ENCODE peak calls at places on chromosomes 13 and 19, in nine cellular contexts. P is activated CD4-positive, alpha-beta T cell treated with anti-CD3 and anti-CD28 coated beads, Interleukin-2, amount 10 ng/mL, durations not matched to agents 7 days and 5 days; I is activated gamma-delta T cell treated with anti-CD3 and anti-CD28 coated beads, Interleukin-2, amount 50 U/mL, for 16 hours; L is activated naive CD8-positive, alpha-beta T cell treated with anti-CD3 and anti-CD28 coated beads, Interleukin-2, amount 50 U/mL, for 24 hours; Q is bronchial epithelial cell; J is epithelial cell of esophagus; N is endothelial cell; X is RPMI7951; K is kidney epithelial cell. V is an unnamed sample.

GRCh38 chr19:17775991-17776803 is 18.7 kb upstream of the B3GNT3 start:
- DNase-seq in P (no peak), I (no peak), L (peak; percentile 47), Q (no peak), J (no peak), N (no peak), X (peak; percentile 36), K (no peak), V (no peak)

GRCh38 chr13:47397739-47398138 is 500.9 kb upstream of the HTR2A start:
- DNase-seq in P (no peak), I (no peak), L (no peak), Q (peak; percentile 44), J (peak; percentile 36), N (no peak), X (peak; percentile 68), K (no peak), V (no peak)

GRCh38 chr19:4415352-4415751 is 12.9 kb downstream of the CHAF1A start:
- DNase-seq in P (no peak), I (no peak), L (no peak), Q (no peak), J (no peak), N (no peak), X (no peak), K (no peak), V (no peak)

GRCh38 chr19:16764793-16765433 is 45.3 kb downstream of the NWD1 start:
- DNase-seq in P (no peak), I (no peak), L (no peak), Q (peak; percentile 97), J (peak; percentile 95), N (no peak), X (no peak), K (no peak), V (no peak)

GRCh38 chr19:14091885-14092462 is 1.4 kb upstream of the SAMD1 start:
- DNase-seq in P (peak; percentile 65), I (no peak), L (peak; percentile 53), Q (no peak), J (no peak), N (no peak), X (no peak), K (no peak), V (no peak)

GRCh38 chr13:78601124-78601885 is 2.0 kb downstream of the POU4F1 start:
- DNase-seq in P (no peak), I (no peak), L (no peak), Q (no peak), J (no peak), N (no peak), X (no peak), K (no peak), V (no peak)

GRCh38 chr19:46371371-46371901 is 24.5 kb downstream of the PPP5C start:
- DNase-seq in P (peak; percentile 45), I (no peak), L (no peak), Q (peak; percentile 24), J (peak; percentile 39), N (peak; percentile 52), X (no peak), K (no peak), V (no peak)

GRCh38 chr13:104773775-104774174 is 1707.6 kb upstream of the SLC10A2 start:
- DNase-seq in P (no peak), I (no peak), L (no peak), Q (peak; percentile 72), J (peak; percentile 82), N (peak; percentile 5), X (peak; percentile 9), K (no peak), V (no peak)

GRCh38 chr19:47994209-47994802 is at the start of gene ELSPBP1:
- DNase-seq in P (no peak), I (no peak), L (no peak), Q (no peak), J (no peak), N (no peak), X (peak; percentile 13), K (peak; percentile 37), V (no peak)

GRCh38 chr13:114108894-114109293 is 23.5 kb downstream of the RASA3 start:
- DNase-seq in P (no peak), I (no peak), L (no peak), Q (no peak), J (no peak), N (no peak), X (no peak), K (no peak), V (no peak)